ENCODE peak calls at places on chromosomes 6 and 20, in seven cellular contexts. F is occipital lobe; Z is stimulated activated CD8-positive, alpha-beta memory T cell treated with anti-CD3 and anti-CD28 coated beads, Interleukin-2, amount 100 ng/mL, for 1 hour; C is activated naive CD4-positive, alpha-beta T cell; R is CD14-positive monocyte; A is AG10803; K is fibroblast of gingiva. H is an unnamed sample.

GRCh38 chr20:52168116-52168515 is 23.5 kb downstream of the ZFP64 start:
- DNase-seq in F (no peak), Z (no peak), C (no peak), R (no peak), A (no peak), K (no peak), H (no peak)

GRCh38 chr6:39610229-39610628 is 115.0 kb downstream of the KIF6 start:
- DNase-seq in F (no peak), Z (no peak), C (no peak), R (no peak), A (peak), K (no peak), H (peak)

GRCh38 chr6:33073431-33073871 is at the start of gene HLA-DPA1:
- DNase-seq in F (no peak), Z (no peak), C (no peak), R (peak), A (peak), K (no peak), H (no peak)

GRCh38 chr20:33412484-33412838 is 11.1 kb upstream of the CDK5RAP1 start:
- DNase-seq in F (no peak), Z (no peak), C (no peak), R (no peak), A (no peak), K (no peak), H (no peak)

GRCh38 chr6:38143191-38144154 is 323.9 kb downstream of the ZFAND3 start:
- DNase-seq in F (peak), Z (no peak), C (no peak), R (no peak), A (no peak), K (peak), H (no peak)

GRCh38 chr20:33838035-33838864 is 27.1 kb downstream of the CHMP4B start:
- DNase-seq in F (no peak), Z (no peak), C (no peak), R (no peak), A (no peak), K (no peak), H (no peak)

GRCh38 chr6:108127826-108128225 is 38.0 kb upstream of the NR2E1 start:
- DNase-seq in F (no peak), Z (no peak), C (no peak), R (no peak), A (no peak), K (peak), H (no peak)

GRCh38 chr20:17066955-17067354 is 159.9 kb upstream of the PCSK2 start:
- DNase-seq in F (no peak), Z (no peak), C (no peak), R (no peak), A (no peak), K (no peak), H (no peak)

GRCh38 chr20:10596726-10597125 is 77.1 kb downstream of the JAG1 start:
- DNase-seq in F (no peak), Z (no peak), C (no peak), R (no peak), A (peak), K (peak), H (no peak)

GRCh38 chr6:101178748-101179147 is 214.8 kb upstream of the GRIK2 start:
- DNase-seq in F (no peak), Z (no peak), C (no peak), R (no peak), A (no peak), K (no peak), H (no peak)

GRCh38 chr6:111764238-111765182 is 108.7 kb downstream of the FYN start:
- DNase-seq in F (no peak), Z (peak), C (peak), R (no peak), A (no peak), K (no peak), H (no peak)

GRCh38 chr6:157047328-157047727 is 270.1 kb downstream of the ARID1B start:
- DNase-seq in F (no peak), Z (no peak), C (no peak), R (no peak), A (no peak), K (no peak), H (no peak)

GRCh38 chr6:27688014-27688586 is 215.2 kb upstream of the ZNF184 start:
- DNase-seq in F (peak), Z (peak), C (peak), R (peak), A (peak), K (peak), H (peak)

GRCh38 chr6:101088594-101088993 is 207.5 kb upstream of the ASCC3 start:
- DNase-seq in F (no peak), Z (no peak), C (no peak), R (no peak), A (no peak), K (no peak), H (no peak)

H was measured in astrocyte of the cerebellum.